ENCODE peak calls at places on chromosomes 4 and X, in ten cellular contexts. One of them, this sample, is unnamed.
A peak's percentile ranks its signal among the peaks of the same experiment; 100 is the strongest.

GRCh38 chrX:70852294-70852693 is 56.2 kb downstream of the TEX11 start:
- DNase-seq in ovary: no peak
- DNase-seq in A549: no peak
- DNase-seq in testis: no peak
- DNase-seq in endothelial cell of umbilical vein: no peak
- DNase-seq in tibial nerve: no peak
- DNase-seq in K562: no peak
- DNase-seq in right lobe of liver: no peak
- DNase-seq in body of pancreas: no peak
- DNase-seq in heart left ventricle: no peak
- DNase-seq in this sample: no peak

GRCh38 chr4:102787096-102787867 is 26.5 kb upstream of the MANBA start:
- DNase-seq in testis: no peak
- DNase-seq in body of pancreas: no peak
- DNase-seq in tibial nerve: no peak
- DNase-seq in heart left ventricle: no peak
- DNase-seq in A549: peak; percentile 16
- DNase-seq in K562: no peak
- DNase-seq in endothelial cell of umbilical vein: no peak
- DNase-seq in ovary: no peak
- DNase-seq in right lobe of liver: no peak
- DNase-seq in this sample: no peak

GRCh38 chr4:10575414-10575813 is 109.2 kb downstream of the CLNK start:
- DNase-seq in testis: no peak
- DNase-seq in body of pancreas: no peak
- DNase-seq in endothelial cell of umbilical vein: no peak
- DNase-seq in K562: no peak
- DNase-seq in ovary: no peak
- DNase-seq in heart left ventricle: no peak
- DNase-seq in tibial nerve: no peak
- DNase-seq in right lobe of liver: no peak
- DNase-seq in A549: no peak
- DNase-seq in this sample: no peak

GRCh38 chrX:68332156-68332823 is 101.0 kb downstream of the OPHN1 start:
- DNase-seq in endothelial cell of umbilical vein: no peak
- DNase-seq in testis: no peak
- DNase-seq in heart left ventricle: no peak
- DNase-seq in tibial nerve: no peak
- DNase-seq in ovary: no peak
- DNase-seq in K562: no peak
- DNase-seq in right lobe of liver: no peak
- DNase-seq in A549: no peak
- DNase-seq in body of pancreas: no peak
- DNase-seq in this sample: no peak

GRCh38 chr4:127634181-127634580 is 1.4 kb downstream of the INTU start:
- DNase-seq in endothelial cell of umbilical vein: no peak
- DNase-seq in heart left ventricle: no peak
- DNase-seq in testis: no peak
- DNase-seq in A549: no peak
- DNase-seq in body of pancreas: no peak
- DNase-seq in K562: no peak
- DNase-seq in right lobe of liver: no peak
- DNase-seq in tibial nerve: no peak
- DNase-seq in ovary: no peak
- DNase-seq in this sample: no peak

GRCh38 chrX:21843179-21843578 is 3.8 kb downstream of the MBTPS2 start:
- DNase-seq in body of pancreas: no peak
- DNase-seq in tibial nerve: no peak
- DNase-seq in K562: no peak
- DNase-seq in heart left ventricle: no peak
- DNase-seq in testis: no peak
- DNase-seq in right lobe of liver: no peak
- DNase-seq in ovary: no peak
- DNase-seq in endothelial cell of umbilical vein: no peak
- DNase-seq in A549: peak; percentile 24
- DNase-seq in this sample: no peak

GRCh38 chr4:8580321-8581093 is at the start of gene GPR78:
- DNase-seq in right lobe of liver: no peak
- DNase-seq in testis: peak; percentile 51
- DNase-seq in body of pancreas: peak; percentile 42
- DNase-seq in endothelial cell of umbilical vein: peak; percentile 36
- DNase-seq in K562: peak; percentile 90
- DNase-seq in A549: peak; percentile 33
- DNase-seq in tibial nerve: no peak
- DNase-seq in heart left ventricle: peak; percentile 85
- DNase-seq in ovary: peak; percentile 69
- DNase-seq in this sample: no peak

GRCh38 chr4:152436384-152436783 is 99.5 kb downstream of the FBXW7 start:
- DNase-seq in ovary: no peak
- DNase-seq in tibial nerve: no peak
- DNase-seq in heart left ventricle: no peak
- DNase-seq in A549: no peak
- DNase-seq in K562: no peak
- DNase-seq in right lobe of liver: no peak
- DNase-seq in body of pancreas: no peak
- DNase-seq in testis: no peak
- DNase-seq in endothelial cell of umbilical vein: no peak
- DNase-seq in this sample: no peak

GRCh38 chrX:1387141-1387776 is 4.7 kb downstream of the SLC25A6 start:
- DNase-seq in body of pancreas: no peak
- DNase-seq in K562: no peak
- DNase-seq in ovary: no peak
- DNase-seq in A549: no peak
- DNase-seq in endothelial cell of umbilical vein: no peak
- DNase-seq in right lobe of liver: peak; percentile 49
- DNase-seq in testis: peak; percentile 11
- DNase-seq in tibial nerve: no peak
- DNase-seq in heart left ventricle: peak; percentile 57
- DNase-seq in this sample: peak; percentile 15

GRCh38 chrX:1384738-1385250 is 7.1 kb downstream of the SLC25A6 start:
- DNase-seq in A549: no peak
- DNase-seq in body of pancreas: no peak
- DNase-seq in ovary: no peak
- DNase-seq in endothelial cell of umbilical vein: no peak
- DNase-seq in K562: no peak
- DNase-seq in tibial nerve: no peak
- DNase-seq in testis: peak; percentile 14
- DNase-seq in right lobe of liver: peak; percentile 45
- DNase-seq in heart left ventricle: peak; percentile 54
- DNase-seq in this sample: no peak

GRCh38 chrX:1385824-1386223 is 6.1 kb downstream of the SLC25A6 start:
- DNase-seq in right lobe of liver: peak; percentile 42
- DNase-seq in A549: no peak
- DNase-seq in endothelial cell of umbilical vein: no peak
- DNase-seq in ovary: no peak
- DNase-seq in testis: no peak
- DNase-seq in K562: no peak
- DNase-seq in body of pancreas: no peak
- DNase-seq in tibial nerve: no peak
- DNase-seq in heart left ventricle: peak; percentile 36
- DNase-seq in this sample: no peak

GRCh38 chrX:1386338-1387127 is 5.4 kb downstream of the SLC25A6 start:
- DNase-seq in right lobe of liver: peak; percentile 36
- DNase-seq in heart left ventricle: peak; percentile 51
- DNase-seq in testis: peak; percentile 12
- DNase-seq in body of pancreas: no peak
- DNase-seq in endothelial cell of umbilical vein: no peak
- DNase-seq in A549: no peak
- DNase-seq in ovary: no peak
- DNase-seq in tibial nerve: no peak
- DNase-seq in K562: no peak
- DNase-seq in this sample: peak; percentile 17

GRCh38 chrX:1385251-1385794 is 6.6 kb downstream of the SLC25A6 start:
- DNase-seq in endothelial cell of umbilical vein: no peak
- DNase-seq in A549: no peak
- DNase-seq in right lobe of liver: peak; percentile 44
- DNase-seq in body of pancreas: no peak
- DNase-seq in K562: no peak
- DNase-seq in ovary: no peak
- DNase-seq in heart left ventricle: peak; percentile 53
- DNase-seq in testis: peak; percentile 16
- DNase-seq in tibial nerve: no peak
- DNase-seq in this sample: no peak
- TF ChIP-seq POLR2A in endothelial cell of umbilical vein: no peak
- TF ChIP-seq POLR2A in A549: no peak
- TF ChIP-seq POLR2A in right lobe of liver: no peak
- TF ChIP-seq POLR2A in body of pancreas: no peak
- TF ChIP-seq POLR2A in K562: no peak
- TF ChIP-seq POLR2A in ovary: no peak
- TF ChIP-seq POLR2A in heart left ventricle: no peak
- TF ChIP-seq POLR2A in testis: no peak
- TF ChIP-seq POLR2A in tibial nerve: no peak
- TF ChIP-seq POLR2A in this sample: no peak

GRCh38 chr4:124199755-124200154 is 512.8 kb downstream of the ANKRD50 start:
- DNase-seq in heart left ventricle: no peak
- DNase-seq in A549: no peak
- DNase-seq in tibial nerve: no peak
- DNase-seq in ovary: no peak
- DNase-seq in K562: no peak
- DNase-seq in endothelial cell of umbilical vein: peak; percentile 89
- DNase-seq in right lobe of liver: no peak
- DNase-seq in body of pancreas: no peak
- DNase-seq in testis: no peak
- DNase-seq in this sample: no peak

GRCh38 chr4:124199185-124199584 is 513.3 kb downstream of the ANKRD50 start:
- DNase-seq in right lobe of liver: no peak
- DNase-seq in endothelial cell of umbilical vein: no peak
- DNase-seq in ovary: no peak
- DNase-seq in testis: no peak
- DNase-seq in tibial nerve: no peak
- DNase-seq in body of pancreas: no peak
- DNase-seq in A549: no peak
- DNase-seq in heart left ventricle: no peak
- DNase-seq in K562: no peak
- DNase-seq in this sample: no peak

GRCh38 chr4:124203613-124204284 is 508.8 kb downstream of the ANKRD50 start:
- DNase-seq in heart left ventricle: no peak
- DNase-seq in testis: no peak
- DNase-seq in endothelial cell of umbilical vein: peak; percentile 37
- DNase-seq in ovary: no peak
- DNase-seq in K562: no peak
- DNase-seq in A549: no peak
- DNase-seq in body of pancreas: no peak
- DNase-seq in tibial nerve: no peak
- DNase-seq in right lobe of liver: no peak
- DNase-seq in this sample: no peak

GRCh38 chr4:124206779-124207605 is 505.5 kb downstream of the ANKRD50 start:
- DNase-seq in A549: peak; percentile 21
- DNase-seq in ovary: no peak
- DNase-seq in tibial nerve: no peak
- DNase-seq in testis: no peak
- DNase-seq in heart left ventricle: no peak
- DNase-seq in endothelial cell of umbilical vein: no peak
- DNase-seq in body of pancreas: peak; percentile 53
- DNase-seq in K562: no peak
- DNase-seq in right lobe of liver: no peak
- DNase-seq in this sample: no peak

GRCh38 chr4:124202106-124202505 is 510.4 kb downstream of the ANKRD50 start:
- DNase-seq in ovary: no peak
- DNase-seq in heart left ventricle: no peak
- DNase-seq in right lobe of liver: no peak
- DNase-seq in A549: no peak
- DNase-seq in tibial nerve: no peak
- DNase-seq in testis: peak; percentile 57
- DNase-seq in body of pancreas: peak; percentile 33
- DNase-seq in K562: no peak
- DNase-seq in endothelial cell of umbilical vein: no peak
- DNase-seq in this sample: peak; percentile 16
- TF ChIP-seq CTCF in ovary: no peak
- TF ChIP-seq CTCF in heart left ventricle: no peak
- TF ChIP-seq CTCF in right lobe of liver: no peak
- TF ChIP-seq CTCF in A549: no peak
- TF ChIP-seq CTCF in tibial nerve: no peak
- TF ChIP-seq CTCF in testis: no peak
- TF ChIP-seq CTCF in body of pancreas: no peak
- TF ChIP-seq CTCF in K562: no peak
- TF ChIP-seq CTCF in endothelial cell of umbilical vein: no peak
- TF ChIP-seq CTCF in this sample: no peak

GRCh38 chrX:40175416-40176255 is 77.9 kb upstream of the BCOR start:
- DNase-seq in A549: peak; percentile 60
- DNase-seq in endothelial cell of umbilical vein: peak; percentile 42
- DNase-seq in heart left ventricle: peak; percentile 88
- DNase-seq in testis: peak; percentile 75
- DNase-seq in tibial nerve: no peak
- DNase-seq in body of pancreas: peak; percentile 79
- DNase-seq in right lobe of liver: peak; percentile 78
- DNase-seq in K562: peak; percentile 44
- DNase-seq in ovary: peak; percentile 69
- DNase-seq in this sample: peak; percentile 85
- H3K9me3 ChIP-seq in A549: no peaks in the 10 kb centered on the region
- H3K9me3 ChIP-seq in endothelial cell of umbilical vein: no peaks in the 10 kb centered on the region
- H3K9me3 ChIP-seq in heart left ventricle: no peaks in the 10 kb centered on the region
- H3K9me3 ChIP-seq in testis: no peaks in the 10 kb centered on the region
- H3K9me3 ChIP-seq in tibial nerve: no peaks in the 10 kb centered on the region
- H3K9me3 ChIP-seq in body of pancreas: no peaks in the 10 kb centered on the region
- H3K9me3 ChIP-seq in right lobe of liver: no peaks in the 10 kb centered on the region
- H3K9me3 ChIP-seq in K562: peaks cover 3% of the 10 kb centered on the region
- H3K9me3 ChIP-seq in ovary: no peaks in the 10 kb centered on the region
- H3K9me3 ChIP-seq in this sample: no peaks in the 10 kb centered on the region

GRCh38 chrX:103685396-103685795 is 1.1 kb downstream of the MORF4L2 start:
- DNase-seq in testis: no peak
- DNase-seq in body of pancreas: no peak
- DNase-seq in tibial nerve: no peak
- DNase-seq in heart left ventricle: no peak
- DNase-seq in A549: peak; percentile 12
- DNase-seq in endothelial cell of umbilical vein: no peak
- DNase-seq in ovary: no peak
- DNase-seq in K562: peak; percentile 16
- DNase-seq in right lobe of liver: no peak
- DNase-seq in this sample: no peak

GRCh38 chrX:103688949-103689348 is 2.5 kb upstream of the MORF4L2 start:
- DNase-seq in body of pancreas: no peak
- DNase-seq in K562: no peak
- DNase-seq in endothelial cell of umbilical vein: peak; percentile 29
- DNase-seq in testis: no peak
- DNase-seq in A549: peak; percentile 28
- DNase-seq in right lobe of liver: no peak
- DNase-seq in ovary: no peak
- DNase-seq in heart left ventricle: no peak
- DNase-seq in tibial nerve: no peak
- DNase-seq in this sample: no peak

GRCh38 chrX:103686199-103687072 is at the start of gene MORF4L2:
- DNase-seq in endothelial cell of umbilical vein: peak; percentile 98
- DNase-seq in tibial nerve: peak; percentile 77
- DNase-seq in right lobe of liver: peak; percentile 92
- DNase-seq in A549: peak; percentile 99
- DNase-seq in heart left ventricle: peak; percentile 89
- DNase-seq in K562: peak; percentile 84
- DNase-seq in ovary: peak; percentile 88
- DNase-seq in body of pancreas: peak; percentile 97
- DNase-seq in testis: peak; percentile 94
- DNase-seq in this sample: peak; percentile 97

GRCh38 chrX:103687696-103688191 is 1.2 kb upstream of the MORF4L2 start:
- DNase-seq in endothelial cell of umbilical vein: peak; percentile 79
- DNase-seq in heart left ventricle: peak; percentile 37
- DNase-seq in ovary: peak; percentile 80
- DNase-seq in tibial nerve: peak; percentile 54
- DNase-seq in A549: peak; percentile 85
- DNase-seq in right lobe of liver: peak; percentile 58
- DNase-seq in testis: peak; percentile 78
- DNase-seq in K562: peak; percentile 48
- DNase-seq in body of pancreas: peak; percentile 71
- DNase-seq in this sample: peak; percentile 81

DNA sequence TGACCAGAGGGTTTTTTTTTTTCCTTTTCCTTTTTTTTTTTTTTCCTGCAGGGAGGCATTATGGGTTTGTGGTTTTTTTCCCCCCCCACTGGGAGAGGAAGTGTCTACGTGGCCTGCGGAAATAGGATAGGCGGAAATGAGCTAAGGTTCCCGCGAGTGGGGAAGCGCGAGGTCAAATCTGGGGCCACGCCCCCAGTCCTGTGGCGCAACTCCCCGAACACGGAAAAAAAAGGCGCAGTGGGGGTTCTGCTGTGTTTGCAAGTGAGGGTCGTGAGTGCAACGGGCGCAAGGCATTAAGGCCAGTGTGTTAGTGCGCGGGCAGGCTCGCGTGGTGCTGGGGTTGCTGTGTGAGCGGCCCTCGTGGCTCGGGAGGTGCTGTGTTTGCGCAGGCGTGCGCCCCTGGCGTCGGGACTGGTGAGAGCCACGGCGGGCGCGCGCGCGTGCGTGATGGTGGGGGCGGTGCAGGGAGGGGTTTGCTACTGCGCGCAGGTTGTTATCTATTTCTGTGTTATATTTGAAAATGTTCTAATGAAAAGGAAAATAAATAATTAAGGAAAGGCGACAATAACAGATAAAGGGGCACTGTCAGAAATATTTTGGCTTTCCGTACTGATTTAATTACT is 685 bp upstream of the MORF4L2 start:
- DNase-seq in K562: peak; percentile 77
- DNase-seq in right lobe of liver: peak; percentile 89
- DNase-seq in A549: peak; percentile 86
- DNase-seq in endothelial cell of umbilical vein: no peak
- DNase-seq in testis: peak; percentile 90
- DNase-seq in ovary: peak; percentile 89
- DNase-seq in tibial nerve: peak; percentile 86
- DNase-seq in body of pancreas: peak; percentile 88
- DNase-seq in heart left ventricle: peak; percentile 94
- DNase-seq in this sample: peak; percentile 91
- TF ChIP-seq POLR2A in K562: peak; percentile 47
- TF ChIP-seq POLR2A in right lobe of liver: peak; percentile 56
- TF ChIP-seq POLR2A in A549: peak; percentile 63
- TF ChIP-seq POLR2A in endothelial cell of umbilical vein: peak; percentile 42
- TF ChIP-seq POLR2A in testis: peak; percentile 10
- TF ChIP-seq POLR2A in ovary: peak; percentile 53
- TF ChIP-seq POLR2A in tibial nerve: peak; percentile 51
- TF ChIP-seq POLR2A in body of pancreas: no peak
- TF ChIP-seq POLR2A in heart left ventricle: no peak
- TF ChIP-seq POLR2A in this sample: peak; percentile 28

This sample was measured in adrenal gland.